ENCODE peak calls at places on chromosome 18, in ten cellular contexts. P is epithelial cell of esophagus, Q is hepatocyte, H is tibial nerve, U is Peyer's patch, R is cardiac fibroblast, C is AG04449, Y is colonic mucosa, B is HFFc6, I is body of pancreas. G is an unnamed sample.

GRCh38 chr18:27750014-27750413 is 426.9 kb downstream of the CDH2 start:
- DNase-seq in P (peak), Q (peak), H (peak), U (no peak), R (peak), C (peak), Y (peak), B (peak), I (peak), G (no peak)

GRCh38 chr18:75083761-75084160 is 125.2 kb downstream of the PTGR3 start:
- DNase-seq in P (no peak), Q (no peak), H (no peak), U (no peak), R (no peak), C (no peak), Y (no peak), B (no peak), I (no peak), G (no peak)

GRCh38 chr18:13614701-13615288 is 111.6 kb downstream of the FAM210A start:
- DNase-seq in P (no peak), Q (no peak), H (no peak), U (peak), R (no peak), C (no peak), Y (no peak), B (no peak), I (no peak), G (no peak)

GRCh38 chr18:7447629-7448028 is 119.5 kb upstream of the PTPRM start:
- DNase-seq in P (peak), Q (no peak), H (no peak), U (no peak), R (no peak), C (no peak), Y (no peak), B (peak), I (no peak), G (no peak)

GRCh38 chr18:8797206-8797605 is 91.8 kb downstream of the MTCL1 start:
- DNase-seq in P (peak), Q (no peak), H (no peak), U (no peak), R (no peak), C (no peak), Y (peak), B (no peak), I (peak), G (no peak)

GRCh38 chr18:26322892-26323653 is 96.8 kb downstream of the TAF4B start:
- DNase-seq in P (peak), Q (no peak), H (no peak), U (no peak), R (peak), C (no peak), Y (no peak), B (peak), I (no peak), G (no peak)

GRCh38 chr18:14106906-14107305 is 25.3 kb downstream of the ZNF519 start:
- DNase-seq in P (no peak), Q (no peak), H (no peak), U (no peak), R (no peak), C (no peak), Y (no peak), B (no peak), I (no peak), G (no peak)

GRCh38 chr18:58341913-58342312 is 287.0 kb downstream of the ALPK2 start:
- DNase-seq in P (no peak), Q (no peak), H (no peak), U (no peak), R (no peak), C (no peak), Y (no peak), B (no peak), I (no peak), G (no peak)

GRCh38 chr18:55384551-55385275 is 203.3 kb downstream of the TCF4 start:
- DNase-seq in P (peak), Q (no peak), H (no peak), U (peak), R (peak), C (no peak), Y (peak), B (peak), I (no peak), G (no peak)

GRCh38 chr18:62030091-62030985 is 137.5 kb upstream of the RNF152 start:
- DNase-seq in P (no peak), Q (no peak), H (no peak), U (no peak), R (peak), C (peak), Y (no peak), B (peak), I (no peak), G (no peak)

GRCh38 chr18:9454061-9454703 is 21.1 kb upstream of the RALBP1 start:
- DNase-seq in P (peak), Q (no peak), H (no peak), U (no peak), R (peak), C (no peak), Y (no peak), B (peak), I (no peak), G (no peak)

GRCh38 chr18:573385-573784 is 6.8 kb upstream of the CETN1 start:
- DNase-seq in P (no peak), Q (no peak), H (no peak), U (no peak), R (no peak), C (no peak), Y (no peak), B (no peak), I (no peak), G (no peak)

GRCh38 chr18:55337153-55337552 is 250.8 kb downstream of the TCF4 start:
- DNase-seq in P (no peak), Q (no peak), H (no peak), U (no peak), R (no peak), C (no peak), Y (no peak), B (no peak), I (no peak), G (no peak)

GRCh38 chr18:39241534-39241933 is 1675.9 kb upstream of the CELF4 start:
- DNase-seq in P (no peak), Q (no peak), H (no peak), U (no peak), R (no peak), C (no peak), Y (no peak), B (no peak), I (no peak), G (no peak)

GRCh38 chr18:55868909-55869308 is 280.9 kb upstream of the TCF4 start:
- DNase-seq in P (peak), Q (no peak), H (no peak), U (no peak), R (no peak), C (no peak), Y (no peak), B (peak), I (no peak), G (no peak)

GRCh38 chr18:27276479-27276878 is 91.4 kb upstream of the CHST9 start:
- DNase-seq in P (no peak), Q (no peak), H (no peak), U (no peak), R (no peak), C (no peak), Y (no peak), B (no peak), I (no peak), G (no peak)

GRCh38 chr18:42429208-42429607 is 474.2 kb downstream of the PIK3C3 start:
- DNase-seq in P (no peak), Q (no peak), H (no peak), U (no peak), R (no peak), C (no peak), Y (no peak), B (no peak), I (no peak), G (no peak)

GRCh38 chr18:59690216-59691045 is 6.8 kb downstream of the CCBE1 start:
- DNase-seq in P (no peak), Q (no peak), H (no peak), U (no peak), R (no peak), C (no peak), Y (no peak), B (no peak), I (no peak), G (no peak)

GRCh38 chr18:12748671-12749070 is 45.8 kb downstream of the PSMG2 start:
- DNase-seq in P (no peak), Q (no peak), H (no peak), U (no peak), R (no peak), C (no peak), Y (no peak), B (no peak), I (no peak), G (no peak)

GRCh38 chr18:74868461-74868860 is 270.8 kb downstream of the ZNF407 start:
- DNase-seq in P (no peak), Q (no peak), H (no peak), U (no peak), R (no peak), C (no peak), Y (no peak), B (no peak), I (no peak), G (no peak)

GRCh38 chr18:7616661-7617060 is 49.5 kb downstream of the PTPRM start:
- DNase-seq in P (peak), Q (no peak), H (no peak), U (no peak), R (peak), C (no peak), Y (no peak), B (no peak), I (peak), G (no peak)

GRCh38 chr18:5294113-5294617 is 1.4 kb downstream of the ZBTB14 start:
- DNase-seq in P (peak), Q (peak), H (no peak), U (peak), R (peak), C (no peak), Y (peak), B (no peak), I (peak), G (peak)

GRCh38 chr18:463442-464310 is 36.8 kb downstream of the COLEC12 start:
- DNase-seq in P (no peak), Q (no peak), H (no peak), U (no peak), R (no peak), C (no peak), Y (no peak), B (peak), I (no peak), G (no peak)

GRCh38 chr18:46632401-46633089 is 24.5 kb downstream of the LOXHD1 start:
- DNase-seq in P (peak), Q (no peak), H (no peak), U (no peak), R (no peak), C (no peak), Y (no peak), B (peak), I (no peak), G (no peak)

GRCh38 chr18:3593904-3594759 is 144.2 kb downstream of the TGIF1 start:
- DNase-seq in P (peak), Q (peak), H (peak), U (peak), R (peak), C (peak), Y (peak), B (peak), I (peak), G (peak)
- TF ChIP-seq CTCF in P (peak), Q (peak), H (peak), U (peak), R (peak), C (peak), Y (peak), B (peak), I (peak), G (no peak)

GRCh38 chr18:50340078-50340477 is 34.8 kb upstream of the SKA1 start:
- DNase-seq in P (no peak), Q (no peak), H (no peak), U (no peak), R (no peak), C (no peak), Y (no peak), B (no peak), I (no peak), G (no peak)
- TF ChIP-seq CTCF in P (no peak), Q (no peak), H (no peak), U (no peak), R (no peak), C (no peak), Y (no peak), B (peak), I (no peak), G (no peak)

DNA sequence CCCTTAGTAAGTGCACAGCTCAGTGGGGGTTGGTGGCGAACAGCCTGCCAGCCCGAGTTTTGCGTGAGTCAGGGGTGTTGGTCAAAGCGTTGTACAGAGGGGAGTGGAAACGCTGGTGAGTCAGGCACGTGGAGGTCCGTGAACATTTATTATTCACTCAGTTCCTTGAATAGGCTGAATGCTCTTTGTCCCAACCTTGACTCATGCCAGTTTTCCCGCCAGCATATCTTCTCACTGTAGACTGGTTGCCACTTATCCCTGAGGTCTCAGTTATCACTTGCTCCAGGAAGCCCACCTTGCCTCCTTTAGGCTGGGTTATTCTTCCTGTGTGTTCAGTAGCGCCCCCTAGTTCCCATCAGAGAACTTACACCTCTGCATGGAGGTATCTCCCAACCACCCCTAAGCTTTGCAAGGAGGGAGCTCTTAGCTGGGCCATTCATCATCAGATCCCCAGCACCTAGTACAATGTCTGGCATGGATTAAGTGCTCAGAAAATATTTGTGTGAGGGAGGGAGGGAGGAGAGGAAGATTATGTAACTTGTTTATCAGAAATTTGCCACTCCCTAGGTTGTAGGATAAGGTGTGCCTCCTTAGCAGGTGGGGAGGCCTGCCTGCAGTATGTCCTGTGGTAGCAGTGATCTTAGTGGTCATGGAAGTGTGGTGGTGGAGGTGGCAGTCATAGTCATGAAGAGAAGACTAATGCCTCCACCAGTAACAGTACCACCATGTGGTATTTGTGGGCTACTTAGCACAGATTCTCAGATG is 72.1 kb downstream of the CABLES1 start:
- DNase-seq in P (peak), Q (no peak), H (no peak), U (no peak), R (no peak), C (no peak), Y (no peak), B (no peak), I (no peak), G (no peak)
- TF ChIP-seq CTCF in P (peak), Q (no peak), H (no peak), U (peak), R (peak), C (peak), Y (peak), B (peak), I (no peak), G (no peak)

GRCh38 chr18:53426656-53427055 is 797.8 kb downstream of the MBD2 start:
- DNase-seq in P (no peak), Q (no peak), H (no peak), U (no peak), R (no peak), C (no peak), Y (no peak), B (no peak), I (no peak), G (no peak)

GRCh38 chr18:53416985-53417384 is 807.5 kb downstream of the MBD2 start:
- DNase-seq in P (no peak), Q (no peak), H (no peak), U (no peak), R (no peak), C (peak), Y (no peak), B (no peak), I (no peak), G (no peak)

GRCh38 chr18:53421869-53422268 is 802.6 kb downstream of the MBD2 start:
- DNase-seq in P (no peak), Q (no peak), H (no peak), U (no peak), R (no peak), C (no peak), Y (no peak), B (no peak), I (no peak), G (no peak)

GRCh38 chr18:53422896-53423295 is 801.6 kb downstream of the MBD2 start:
- DNase-seq in P (no peak), Q (no peak), H (no peak), U (no peak), R (no peak), C (no peak), Y (no peak), B (no peak), I (no peak), G (no peak)
- TF ChIP-seq CTCF in P (no peak), Q (no peak), H (no peak), U (no peak), R (no peak), C (no peak), Y (no peak), B (no peak), I (no peak), G (no peak)

GRCh38 chr18:67194886-67195285 is 321.6 kb downstream of the DSEL start:
- DNase-seq in P (no peak), Q (no peak), H (no peak), U (no peak), R (no peak), C (no peak), Y (no peak), B (no peak), I (no peak), G (no peak)

GRCh38 chr18:67200665-67201064 is 315.9 kb downstream of the DSEL start:
- DNase-seq in P (no peak), Q (no peak), H (no peak), U (no peak), R (no peak), C (no peak), Y (no peak), B (no peak), I (no peak), G (no peak)

GRCh38 chr18:67199993-67200617 is 316.4 kb downstream of the DSEL start:
- DNase-seq in P (peak), Q (peak), H (peak), U (no peak), R (peak), C (peak), Y (no peak), B (peak), I (no peak), G (no peak)
- TF ChIP-seq CTCF in P (peak), Q (peak), H (peak), U (peak), R (peak), C (peak), Y (peak), B (peak), I (peak), G (no peak)

GRCh38 chr18:77702686-77703085 is 453.0 kb downstream of the GALR1 start:
- DNase-seq in P (peak), Q (peak), H (no peak), U (no peak), R (peak), C (no peak), Y (no peak), B (no peak), I (no peak), G (no peak)
- TF ChIP-seq CTCF in P (no peak), Q (peak), H (no peak), U (peak), R (no peak), C (no peak), Y (no peak), B (no peak), I (no peak), G (no peak)

GRCh38 chr18:48605408-48605845 is 66.6 kb downstream of the CTIF start:
- DNase-seq in P (peak), Q (peak), H (no peak), U (no peak), R (no peak), C (no peak), Y (no peak), B (no peak), I (no peak), G (no peak)
- TF ChIP-seq CTCF in P (peak), Q (peak), H (no peak), U (no peak), R (peak), C (peak), Y (no peak), B (no peak), I (no peak), G (no peak)

G was measured in omental fat pad.